ENCODE peak calls at places on chromosomes 6 and 20, in seven cellular contexts. U, S, L, I, J, F and N are unnamed samples.

GRCh38 chr20:1165521-1165920 is 19.3 kb downstream of the TMEM74B start:
- DNase-seq in S (no peak), I (no peak), F (no peak), J (no peak), L (no peak), U (no peak), N (no peak)

GRCh38 chr20:56716806-56717205 is 87.7 kb downstream of the TFAP2C start:
- DNase-seq in J (no peak), L (no peak), F (no peak), I (no peak), U (no peak), S (no peak), N (no peak)

GRCh38 chr6:11328613-11329247 is 96.3 kb upstream of the NEDD9 start:
- DNase-seq in L (no peak), F (no peak), J (no peak), U (no peak), I (no peak), S (no peak), N (no peak)

GRCh38 chr6:44219053-44219814 is 2.5 kb downstream of the MYMX start:
- DNase-seq in S (peak), U (no peak), J (no peak), F (peak), L (peak), I (peak), N (peak)

GRCh38 chr6:118522422-118522821 is 25.7 kb upstream of the PLN start:
- DNase-seq in L (no peak), S (no peak), I (no peak), J (no peak), F (no peak), U (no peak), N (no peak)

GRCh38 chr6:116389357-116389756 is 18.6 kb downstream of the DSE start:
- DNase-seq in L (no peak), U (no peak), F (no peak), J (no peak), S (no peak), I (no peak), N (no peak)

GRCh38 chr6:57017069-57017468 is 29.4 kb upstream of the KIAA1586 start:
- DNase-seq in J (no peak), L (no peak), U (no peak), S (no peak), I (no peak), F (no peak), N (no peak)

GRCh38 chr20:31473331-31474096 is 1.4 kb downstream of the DEFB124 start:
- DNase-seq in F (no peak), I (no peak), S (no peak), J (no peak), U (no peak), L (no peak), N (no peak)

GRCh38 chr6:31114970-31115849 is 610 bp downstream of the PSORS1C1 start:
- DNase-seq in F (no peak), L (no peak), I (no peak), S (no peak), J (no peak), U (no peak), N (no peak)

GRCh38 chr6:26026833-26027490 is 60.3 kb upstream of the HFE start:
- DNase-seq in S (peak), J (peak), F (peak), L (peak), I (peak), U (peak), N (peak)

GRCh38 chr6:40791004-40791403 is 203.8 kb upstream of the LRFN2 start:
- DNase-seq in J (no peak), I (no peak), U (no peak), L (no peak), S (no peak), F (no peak), N (peak)

GRCh38 chr6:90490030-90490429 is 96.8 kb downstream of the MAP3K7 start:
- DNase-seq in S (no peak), I (no peak), U (no peak), F (no peak), L (no peak), J (no peak), N (no peak)